ENCODE peak calls at places on chromosome 2, in five cellular contexts. M is endothelial cell of umbilical vein, B is esophagus squamous epithelium, N is sigmoid colon, O is GM12892. D is an unnamed sample.

GRCh38 chr2:213288913-213289700 is 4.8 kb downstream of the SPAG16 start:
- DNase-seq in M (no peak), B (no peak), N (no peak), O (no peak), D (no peak)

GRCh38 chr2:60439219-60439974 is 114.1 kb downstream of the BCL11A start:
- DNase-seq in M (no peak), B (peak), N (peak), O (peak), D (peak)

GRCh38 chr2:28276076-28276618 is 116.5 kb upstream of the FOSL2 start:
- DNase-seq in M (peak), B (no peak), N (no peak), O (no peak), D (peak)

GRCh38 chr2:217440000-217440399 is 562.8 kb downstream of the TNS1 start:
- DNase-seq in M (no peak), B (no peak), N (no peak), O (no peak), D (no peak)

GRCh38 chr2:69911985-69912563 is 2.8 kb upstream of the MXD1 start:
- DNase-seq in M (peak), B (no peak), N (no peak), O (no peak), D (peak)

GRCh38 chr2:71578665-71579371 is 125.5 kb downstream of the DYSF start:
- DNase-seq in M (no peak), B (no peak), N (peak), O (no peak), D (no peak)

GRCh38 chr2:6103949-6104348 is 411.8 kb downstream of the SOX11 start:
- DNase-seq in M (no peak), B (no peak), N (no peak), O (no peak), D (no peak)

GRCh38 chr2:233434666-233435375 is 80.5 kb downstream of the DGKD start:
- DNase-seq in M (no peak), B (no peak), N (peak), O (no peak), D (no peak)

GRCh38 chr2:74020717-74021406 is 36.2 kb downstream of the TET3 start:
- DNase-seq in M (no peak), B (no peak), N (peak), O (no peak), D (no peak)

GRCh38 chr2:197873293-197873701 is 68.9 kb downstream of the PLCL1 start:
- DNase-seq in M (no peak), B (no peak), N (no peak), O (no peak), D (no peak)

GRCh38 chr2:40859617-40860016 is 407.7 kb upstream of the SLC8A1 start:
- DNase-seq in M (no peak), B (no peak), N (no peak), O (no peak), D (no peak)

GRCh38 chr2:207167129-207167923 is 1.6 kb upstream of the KLF7 start:
- DNase-seq in M (no peak), B (no peak), N (no peak), O (no peak), D (peak)

GRCh38 chr2:166984797-166985196 is 96.5 kb downstream of the XIRP2 start:
- DNase-seq in M (no peak), B (no peak), N (no peak), O (no peak), D (no peak)

GRCh38 chr2:9666306-9666705 is 35.5 kb upstream of the YWHAQ start:
- DNase-seq in M (no peak), B (no peak), N (no peak), O (no peak), D (no peak)

GRCh38 chr2:235300368-235301201 is 193.3 kb upstream of the AGAP1 start:
- DNase-seq in M (peak), B (no peak), N (no peak), O (no peak), D (no peak)

GRCh38 chr2:137924019-137924418 is 40.3 kb upstream of the HNMT start:
- DNase-seq in M (peak), B (no peak), N (no peak), O (no peak), D (no peak)

GRCh38 chr2:48341556-48342133 is 188.3 kb upstream of the STON1 start:
- DNase-seq in M (peak), B (no peak), N (no peak), O (no peak), D (peak)

GRCh38 chr2:81194581-81194980 is 890.0 kb upstream of the LRRTM1 start:
- DNase-seq in M (no peak), B (no peak), N (no peak), O (no peak), D (no peak)

GRCh38 chr2:75064691-75065396 is 106.4 kb downstream of the POLE4 start:
- DNase-seq in M (peak), B (no peak), N (peak), O (peak), D (peak)

DNA sequence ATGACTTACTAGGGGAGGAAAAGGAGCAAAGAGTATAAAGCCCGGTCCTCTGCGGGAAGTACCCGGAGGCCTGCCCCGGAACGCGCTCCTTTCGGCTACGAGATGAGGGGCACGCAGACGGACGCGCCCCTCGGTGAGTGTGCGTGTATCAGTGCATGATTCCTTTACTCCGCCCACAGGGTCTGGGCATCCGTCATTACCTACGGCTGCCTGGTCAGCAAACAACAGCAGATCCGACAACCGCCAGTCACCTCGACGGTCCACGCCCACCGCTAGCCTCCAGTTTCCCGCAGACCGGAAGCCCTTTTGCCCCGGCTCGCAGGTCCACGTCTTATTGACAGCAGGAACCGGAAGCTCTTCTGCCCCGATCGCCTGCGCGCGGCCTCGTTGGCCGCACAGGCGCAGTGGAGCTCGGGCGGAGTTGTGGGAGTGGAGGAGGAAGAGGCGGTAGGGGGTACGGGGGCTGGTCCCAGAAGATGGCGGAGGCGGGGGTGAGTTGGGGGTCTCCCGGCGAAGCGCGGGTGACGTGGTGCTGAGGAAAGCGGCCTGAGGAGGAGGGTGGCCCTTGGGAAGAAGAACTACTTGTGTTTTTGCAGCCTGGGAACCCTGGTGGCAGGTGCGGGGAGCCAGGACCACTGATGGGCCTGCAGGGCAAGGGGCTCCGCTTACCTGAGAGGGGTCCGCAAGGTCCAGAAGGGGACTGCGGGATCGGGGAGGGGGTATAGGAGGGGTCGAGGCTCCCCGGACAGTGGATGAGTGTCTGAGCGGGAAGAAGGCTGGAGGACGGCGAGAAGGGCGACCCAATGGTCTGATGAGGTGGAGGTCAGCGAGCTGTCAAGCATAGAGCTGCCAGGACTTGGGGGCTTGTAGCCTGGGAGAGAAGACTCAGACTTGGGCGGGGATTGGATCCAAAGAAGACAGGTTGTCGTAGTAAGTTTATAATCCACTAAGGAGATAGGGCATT is at the start of gene INSIG2:
- DNase-seq in M (peak), B (peak), N (peak), O (peak), D (peak)
- TF ChIP-seq POLR2A in M (peak), B (no peak), N (peak), O (peak), D (peak)

GRCh38 chr2:181231151-181231550 is 226.0 kb upstream of the ITGA4 start:
- DNase-seq in M (no peak), B (no peak), N (no peak), O (no peak), D (peak)
- TF ChIP-seq POLR2A in M (no peak), B (no peak), N (no peak), O (no peak), D (no peak)

GRCh38 chr2:127702395-127703009 is 1.2 kb downstream of the SFT2D3 start:
- DNase-seq in M (no peak), B (no peak), N (no peak), O (no peak), D (no peak)

GRCh38 chr2:127703282-127703681 is 2.0 kb downstream of the SFT2D3 start:
- DNase-seq in M (no peak), B (no peak), N (no peak), O (no peak), D (no peak)

GRCh38 chr2:127700527-127701192 is 637 bp upstream of the SFT2D3 start:
- DNase-seq in M (no peak), B (peak), N (peak), O (peak), D (peak)

GRCh38 chr2:127701193-127701650 is at the start of gene SFT2D3:
- DNase-seq in M (peak), B (peak), N (peak), O (peak), D (peak)

GRCh38 chr2:127701651-127702394 is 526 bp downstream of the SFT2D3 start:
- DNase-seq in M (peak), B (peak), N (peak), O (peak), D (peak)
- TF ChIP-seq POLR2A in M (no peak), B (no peak), N (no peak), O (peak), D (peak)

GRCh38 chr2:54866868-54867267 is 143.4 kb downstream of the EML6 start:
- DNase-seq in M (no peak), B (no peak), N (no peak), O (no peak), D (no peak)
- TF ChIP-seq POLR2A in M (no peak), B (no peak), N (no peak), O (peak), D (no peak)

GRCh38 chr2:98027535-98027934 is 31.8 kb upstream of the TMEM131 start:
- DNase-seq in M (no peak), B (no peak), N (no peak), O (no peak), D (no peak)
- TF ChIP-seq POLR2A in M (no peak), B (no peak), N (no peak), O (no peak), D (no peak)

GRCh38 chr2:24491626-24492282 is 700 bp downstream of the NCOA1 start:
- DNase-seq in M (peak), B (no peak), N (peak), O (peak), D (peak)
- TF ChIP-seq POLR2A in M (no peak), B (no peak), N (no peak), O (no peak), D (no peak)